ENCODE peak calls at places on chromosomes 5 and 9, in five cellular contexts. L, J, P, Q and H are unnamed samples.

GRCh38 chr5:93883459-93883858 is 142.1 kb upstream of the POU5F2 start:
- DNase-seq in L (no peak), J (no peak), P (no peak), Q (no peak), H (no peak)

GRCh38 chr9:89879276-89879675 is 274.5 kb downstream of the GADD45G start:
- DNase-seq in L (no peak), J (no peak), P (no peak), Q (no peak), H (no peak)

GRCh38 chr5:120759586-120759985 is 295.5 kb downstream of the PRR16 start:
- DNase-seq in L (no peak), J (no peak), P (no peak), Q (no peak), H (no peak)

GRCh38 chr5:150376799-150377771 is 19.6 kb downstream of the TCOF1 start:
- DNase-seq in L (no peak), J (no peak), P (no peak), Q (no peak), H (no peak)

GRCh38 chr5:137036630-137037029 is 462.5 kb downstream of the SPOCK1 start:
- DNase-seq in L (peak), J (no peak), P (no peak), Q (no peak), H (peak)

GRCh38 chr5:398475-399295 is 44.3 kb upstream of the EXOC3 start:
- DNase-seq in L (no peak), J (no peak), P (no peak), Q (no peak), H (no peak)

GRCh38 chr5:90941002-90941720 is 382.6 kb downstream of the ADGRV1 start:
- DNase-seq in L (no peak), J (no peak), P (no peak), Q (no peak), H (no peak)

GRCh38 chr9:34568133-34568532 is 21.4 kb downstream of the CNTFR start:
- DNase-seq in L (no peak), J (no peak), P (no peak), Q (no peak), H (no peak)

GRCh38 chr9:125106285-125106893 is 36.9 kb downstream of the SCAI start:
- DNase-seq in L (no peak), J (no peak), P (no peak), Q (no peak), H (no peak)

GRCh38 chr9:137138701-137139467 is at the start of gene GRIN1:
- DNase-seq in L (no peak), J (no peak), P (no peak), Q (no peak), H (no peak)

GRCh38 chr5:170441385-170441784 is 52.2 kb upstream of the KCNMB1 start:
- DNase-seq in L (no peak), J (no peak), P (no peak), Q (no peak), H (no peak)

GRCh38 chr5:150626853-150627276 is 13.6 kb upstream of the SYNPO start:
- DNase-seq in L (no peak), J (no peak), P (no peak), Q (no peak), H (no peak)

GRCh38 chr5:123752576-123752975 is 240.6 kb downstream of the CSNK1G3 start:
- DNase-seq in L (no peak), J (no peak), P (no peak), Q (no peak), H (no peak)

DNA sequence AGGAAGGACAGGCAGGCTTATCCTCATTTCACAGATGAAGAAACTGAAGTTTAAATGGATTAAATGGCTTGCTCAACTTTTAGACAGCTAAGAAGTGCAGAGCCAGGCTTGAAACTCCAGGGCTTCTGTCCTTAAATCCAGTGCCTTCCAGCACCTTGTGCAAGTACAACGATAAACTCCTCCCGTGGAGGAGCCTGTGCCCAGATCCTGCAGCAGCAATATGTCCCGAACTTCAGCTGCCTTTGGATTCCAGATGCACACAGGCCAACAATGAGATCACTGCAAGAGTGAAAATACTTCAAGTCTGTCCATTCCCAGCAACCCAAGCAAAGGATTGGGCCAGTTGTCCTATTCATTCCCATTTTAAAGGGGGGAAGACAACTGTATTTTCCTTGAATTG is 199.6 kb downstream of the CRB2 start:
- DNase-seq in L (no peak), J (no peak), P (no peak), Q (no peak), H (no peak)
- TF ChIP-seq YY1 in L (no peak), J (no peak), P (no peak), Q (no peak), H (no peak)

GRCh38 chr9:69535911-69536310 is 136.3 kb downstream of the APBA1 start:
- DNase-seq in L (no peak), J (no peak), P (no peak), Q (no peak), H (no peak)
- TF ChIP-seq YY1 in L (no peak), J (no peak), P (no peak), Q (no peak), H (no peak)

DNA sequence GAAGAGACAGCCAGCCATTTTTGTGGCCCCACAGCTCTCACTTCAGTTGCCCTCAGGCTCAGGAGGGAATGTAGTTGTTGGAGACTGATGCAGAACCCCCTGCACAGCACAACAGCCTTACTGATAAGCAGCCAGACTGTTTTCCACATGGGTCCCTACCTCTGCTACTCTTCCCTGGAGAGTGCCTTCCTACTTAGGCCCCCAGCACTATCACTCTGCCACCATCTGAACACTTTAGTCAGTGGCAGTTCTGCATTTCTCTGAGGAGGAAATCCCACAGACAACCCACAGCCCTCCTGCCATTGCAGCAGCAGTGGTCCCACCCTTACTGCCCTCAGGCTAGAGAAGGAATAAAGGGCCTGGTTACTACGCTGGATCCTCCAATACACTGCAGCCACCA is 61.8 kb upstream of the PTPRD start:
- DNase-seq in L (no peak), J (no peak), P (no peak), Q (no peak), H (no peak)
- TF ChIP-seq YY1 in L (no peak), J (no peak), P (no peak), Q (no peak), H (no peak)

DNA sequence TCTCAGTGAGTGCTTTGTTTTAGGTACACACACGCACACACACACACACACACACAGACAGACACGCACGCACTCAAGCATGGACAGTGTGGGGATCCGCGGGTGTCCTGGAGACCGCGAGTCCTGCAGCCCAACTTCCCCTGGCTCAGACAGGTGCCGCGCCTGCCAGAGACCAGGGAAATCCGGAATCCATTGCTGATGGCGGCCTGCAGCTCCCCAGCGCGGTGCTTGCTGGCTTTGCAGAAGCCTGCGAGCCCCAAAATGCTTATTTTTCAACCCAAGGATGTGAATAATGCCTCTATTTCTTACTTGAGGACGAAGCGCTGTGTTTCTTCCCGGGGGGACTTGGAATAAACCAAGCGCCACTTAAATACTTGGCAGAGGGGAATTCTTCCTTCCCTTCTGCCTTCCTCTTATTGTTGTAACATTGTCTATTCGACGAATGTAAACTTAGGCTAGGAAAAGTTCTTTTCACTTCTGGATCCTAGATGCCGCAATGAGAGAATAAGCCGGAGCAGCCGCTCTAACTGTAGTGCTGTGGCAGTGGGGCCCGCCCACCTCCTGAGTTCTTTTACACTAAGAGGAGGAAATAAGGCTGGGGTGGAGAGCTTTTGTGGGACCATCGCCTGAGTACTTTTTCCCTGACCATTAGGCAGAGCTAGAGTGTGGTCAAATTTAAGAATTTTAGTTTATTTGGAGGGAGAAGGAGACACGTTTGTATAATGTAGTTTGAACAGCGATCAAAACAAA is 804 bp downstream of the ITGA2 start:
- DNase-seq in L (no peak), J (no peak), P (peak), Q (no peak), H (no peak)
- TF ChIP-seq YY1 in L (peak), J (peak), P (no peak), Q (peak), H (no peak)

DNA sequence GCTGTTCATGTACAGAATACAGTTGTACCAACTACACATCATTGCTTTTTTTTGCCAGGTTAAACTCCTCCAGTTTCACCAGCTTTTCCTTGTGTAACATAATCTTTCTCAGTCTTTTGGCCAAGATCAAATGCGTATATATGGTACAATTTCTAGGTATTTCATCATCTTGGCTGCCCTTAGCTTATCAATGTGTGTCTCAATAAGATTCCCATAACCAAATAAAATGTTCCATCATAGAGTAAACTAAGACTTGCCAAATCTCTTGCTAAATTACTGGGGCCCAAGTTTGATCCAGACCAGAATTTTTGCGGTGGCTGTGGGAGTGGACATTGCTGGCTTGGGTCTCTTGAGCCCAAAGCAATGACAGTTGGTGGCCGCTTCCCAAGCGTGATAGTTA is 24.3 kb upstream of the ERBIN start:
- DNase-seq in L (no peak), J (no peak), P (no peak), Q (no peak), H (no peak)
- TF ChIP-seq YY1 in L (no peak), J (no peak), P (no peak), Q (no peak), H (no peak)

GRCh38 chr9:109015026-109015280 is 1.7 kb upstream of the CTNNAL1 start:
- DNase-seq in L (no peak), J (no peak), P (no peak), Q (no peak), H (no peak)

GRCh38 chr9:109014267-109015025 is 1.1 kb upstream of the CTNNAL1 start:
- DNase-seq in L (no peak), J (no peak), P (no peak), Q (no peak), H (no peak)

GRCh38 chr9:109012009-109012875 is 1.1 kb downstream of the CTNNAL1 start:
- DNase-seq in L (no peak), J (peak), P (peak), Q (no peak), H (no peak)

GRCh38 chr9:109013678-109014145 is 413 bp upstream of the CTNNAL1 start:
- DNase-seq in L (no peak), J (no peak), P (no peak), Q (no peak), H (no peak)

DNA sequence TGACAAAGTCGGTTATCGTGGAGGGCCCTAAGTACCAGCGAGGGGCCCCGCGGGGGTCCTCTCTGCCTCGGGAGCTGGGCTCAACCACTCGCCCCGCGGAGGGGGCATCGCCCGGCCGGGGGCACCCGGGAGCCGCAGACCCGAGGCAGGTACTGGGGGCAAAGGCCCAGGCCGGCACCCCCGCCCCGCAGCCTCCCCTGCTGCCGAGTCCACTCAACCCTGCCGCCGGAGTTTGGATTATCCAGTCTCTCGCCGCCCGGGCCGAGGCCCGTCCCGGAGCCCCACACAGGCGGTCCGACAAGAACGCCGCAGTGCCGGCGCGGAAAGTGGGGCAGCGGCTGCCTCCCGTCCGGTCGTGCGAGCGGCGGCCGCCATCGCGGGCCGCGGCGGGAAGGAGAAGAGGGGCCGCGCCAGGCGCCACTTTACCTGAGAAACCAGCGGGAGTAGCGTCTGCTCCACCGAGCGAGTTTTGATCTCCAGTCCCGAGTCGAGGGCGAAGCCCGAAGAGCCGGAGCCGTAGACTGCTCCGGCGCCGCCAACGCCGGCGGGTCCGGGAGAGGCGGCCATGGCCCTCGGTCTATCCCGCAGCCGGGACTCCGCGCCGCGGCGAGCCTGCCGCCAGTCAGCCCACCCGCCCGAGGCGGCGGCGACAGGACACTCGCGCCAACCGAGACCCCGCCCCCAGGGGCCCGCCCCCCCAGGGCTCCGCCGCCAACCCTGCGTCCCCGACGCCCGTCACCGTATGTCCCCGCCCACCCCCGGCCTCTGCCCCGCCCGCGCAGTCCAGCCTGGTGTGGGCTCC is at the start of gene CTNNAL1:
- DNase-seq in L (peak), J (peak), P (peak), Q (no peak), H (peak)
- TF ChIP-seq YY1 in L (peak), J (peak), P (peak), Q (peak), H (no peak)